ENCODE peak calls at places on chromosome 9, in six cellular contexts. L, R, C, A, Z and O are unnamed samples.

GRCh38 chr9:137317021-137317978 is 15.2 kb upstream of the NRARP start:
- DNase-seq in C (no peak), R (no peak), L (no peak), A (no peak), Z (no peak), O (no peak)

GRCh38 chr9:131590907-131591844 is 45.9 kb downstream of the PRRT1B start:
- DNase-seq in A (peak), L (no peak), R (peak), Z (peak), C (peak), O (peak)

GRCh38 chr9:93673271-93673843 is 97.0 kb downstream of the PHF2 start:
- DNase-seq in R (no peak), A (peak), C (no peak), L (no peak), Z (peak), O (peak)

GRCh38 chr9:79962836-79963235 is 391.1 kb downstream of the TLE4 start:
- DNase-seq in C (no peak), L (no peak), A (no peak), Z (no peak), R (no peak), O (no peak)

GRCh38 chr9:126304946-126305370 is 21.7 kb upstream of the MVB12B start:
- DNase-seq in Z (no peak), R (no peak), C (no peak), L (no peak), A (no peak), O (no peak)

GRCh38 chr9:97625620-97626019 is 7.5 kb downstream of the TSTD2 start:
- DNase-seq in A (no peak), C (no peak), Z (no peak), R (no peak), L (no peak), O (no peak)

GRCh38 chr9:128702445-128702948 is at the start of gene PKN3:
- DNase-seq in C (peak), R (peak), A (peak), Z (no peak), L (no peak), O (peak)

GRCh38 chr9:136566899-136567298 is 21.1 kb upstream of the NOTCH1 start:
- DNase-seq in Z (no peak), C (no peak), L (no peak), A (no peak), R (no peak), O (peak)

GRCh38 chr9:73155968-73156592 is 4.4 kb downstream of the ANXA1 start:
- DNase-seq in L (no peak), R (no peak), A (no peak), C (no peak), Z (no peak), O (no peak)

GRCh38 chr9:104367507-104367906 is 136.6 kb upstream of the OR13F1 start:
- DNase-seq in R (no peak), C (no peak), Z (no peak), L (no peak), A (no peak), O (peak)

GRCh38 chr9:98807811-98808195 is 333 bp downstream of the GALNT12 start:
- DNase-seq in A (no peak), C (peak), L (no peak), R (no peak), Z (no peak), O (no peak)

GRCh38 chr9:70947086-70947485 is 174.3 kb downstream of the TRPM3 start:
- DNase-seq in L (no peak), R (no peak), Z (no peak), A (no peak), C (no peak), O (peak)

GRCh38 chr9:91882628-91883027 is 67.4 kb downstream of the ROR2 start:
- DNase-seq in L (no peak), R (no peak), A (no peak), C (no peak), Z (no peak), O (no peak)

GRCh38 chr9:76353280-76353679 is 40.9 kb downstream of the RFK start:
- DNase-seq in Z (no peak), C (no peak), L (no peak), A (no peak), R (no peak), O (no peak)

GRCh38 chr9:71744754-71745521 is 23.4 kb downstream of the CEMIP2 start:
- DNase-seq in C (no peak), R (no peak), Z (no peak), L (no peak), A (no peak), O (no peak)

GRCh38 chr9:119304566-119304965 is 64.7 kb downstream of the BRINP1 start:
- DNase-seq in A (no peak), C (no peak), R (no peak), L (no peak), Z (no peak), O (no peak)

GRCh38 chr9:76910861-76911260 is 4.9 kb upstream of the PRUNE2 start:
- DNase-seq in A (no peak), L (no peak), Z (no peak), C (no peak), R (no peak), O (no peak)

GRCh38 chr9:125604189-125604588 is 102.8 kb downstream of the MAPKAP1 start:
- DNase-seq in R (no peak), L (no peak), C (no peak), Z (no peak), A (no peak), O (no peak)

GRCh38 chr9:14766299-14766698 is 43.8 kb upstream of the CER1 start:
- DNase-seq in A (no peak), R (no peak), C (no peak), Z (no peak), L (no peak), O (no peak)

GRCh38 chr9:113853333-113853732 is 22.8 kb upstream of the ZNF618 start:
- DNase-seq in C (peak), Z (peak), R (no peak), L (no peak), A (no peak), O (no peak)

GRCh38 chr9:137445275-137445807 is 4.2 kb upstream of the ENTPD8 start:
- DNase-seq in L (peak), C (peak), Z (peak), A (peak), R (peak), O (peak)